ENCODE peak calls at places on chromosome 2, in ten cellular contexts. One of them, this sample, is unnamed.
A peak's percentile ranks its signal among the peaks of the same experiment; 100 is the strongest.

GRCh38 chr2:216713691-216714411 is 18.5 kb upstream of the IGFBP5 start:
- DNase-seq in cardiac muscle cell: peak; percentile 91
- DNase-seq in heart right ventricle: peak; percentile 71
- DNase-seq in astrocyte: peak; percentile 92
- DNase-seq in breast epithelium: no peak
- DNase-seq in PC-9: no peak
- DNase-seq in body of pancreas: no peak
- DNase-seq in hepatocyte: peak; percentile 64
- DNase-seq in GM23338: no peak
- DNase-seq in left ventricle myocardium inferior: peak; percentile 73
- DNase-seq in this sample: no peak

GRCh38 chr2:29799628-29800027 is 121.8 kb downstream of the ALK start:
- DNase-seq in cardiac muscle cell: no peak
- DNase-seq in heart right ventricle: no peak
- DNase-seq in astrocyte: no peak
- DNase-seq in breast epithelium: no peak
- DNase-seq in PC-9: no peak
- DNase-seq in body of pancreas: no peak
- DNase-seq in hepatocyte: no peak
- DNase-seq in GM23338: no peak
- DNase-seq in left ventricle myocardium inferior: no peak
- DNase-seq in this sample: no peak

GRCh38 chr2:175834472-175834871 is 167.6 kb downstream of the LNPK start:
- DNase-seq in cardiac muscle cell: no peak
- DNase-seq in heart right ventricle: no peak
- DNase-seq in astrocyte: no peak
- DNase-seq in breast epithelium: no peak
- DNase-seq in PC-9: no peak
- DNase-seq in body of pancreas: no peak
- DNase-seq in hepatocyte: no peak
- DNase-seq in GM23338: peak; percentile 37
- DNase-seq in left ventricle myocardium inferior: no peak
- DNase-seq in this sample: no peak

GRCh38 chr2:207148025-207148424 is 17.7 kb downstream of the KLF7 start:
- DNase-seq in cardiac muscle cell: peak; percentile 73
- DNase-seq in heart right ventricle: no peak
- DNase-seq in astrocyte: peak; percentile 85
- DNase-seq in breast epithelium: no peak
- DNase-seq in PC-9: no peak
- DNase-seq in body of pancreas: no peak
- DNase-seq in hepatocyte: no peak
- DNase-seq in GM23338: no peak
- DNase-seq in left ventricle myocardium inferior: no peak
- DNase-seq in this sample: no peak

GRCh38 chr2:233270951-233271350 is 19.5 kb downstream of the ATG16L1 start:
- DNase-seq in cardiac muscle cell: no peak
- DNase-seq in heart right ventricle: no peak
- DNase-seq in astrocyte: no peak
- DNase-seq in breast epithelium: no peak
- DNase-seq in PC-9: no peak
- DNase-seq in body of pancreas: no peak
- DNase-seq in hepatocyte: no peak
- DNase-seq in GM23338: no peak
- DNase-seq in left ventricle myocardium inferior: no peak
- DNase-seq in this sample: no peak

GRCh38 chr2:186276909-186277308 is 209.2 kb upstream of the ZC3H15 start:
- DNase-seq in cardiac muscle cell: no peak
- DNase-seq in heart right ventricle: no peak
- DNase-seq in astrocyte: no peak
- DNase-seq in breast epithelium: no peak
- DNase-seq in PC-9: no peak
- DNase-seq in body of pancreas: no peak
- DNase-seq in hepatocyte: no peak
- DNase-seq in GM23338: no peak
- DNase-seq in left ventricle myocardium inferior: no peak
- DNase-seq in this sample: no peak

GRCh38 chr2:238154570-238154969 is 4.2 kb upstream of the ERFE start:
- DNase-seq in cardiac muscle cell: no peak
- DNase-seq in heart right ventricle: peak; percentile 3
- DNase-seq in astrocyte: no peak
- DNase-seq in breast epithelium: no peak
- DNase-seq in PC-9: no peak
- DNase-seq in body of pancreas: no peak
- DNase-seq in hepatocyte: no peak
- DNase-seq in GM23338: no peak
- DNase-seq in left ventricle myocardium inferior: no peak
- DNase-seq in this sample: no peak

GRCh38 chr2:70443726-70444125 is 109.9 kb downstream of the TGFA start:
- DNase-seq in cardiac muscle cell: no peak
- DNase-seq in heart right ventricle: no peak
- DNase-seq in astrocyte: no peak
- DNase-seq in breast epithelium: no peak
- DNase-seq in PC-9: no peak
- DNase-seq in body of pancreas: no peak
- DNase-seq in hepatocyte: no peak
- DNase-seq in GM23338: no peak
- DNase-seq in left ventricle myocardium inferior: no peak
- DNase-seq in this sample: peak; percentile 18

GRCh38 chr2:42752299-42752698 is 11.6 kb downstream of the OXER1 start:
- DNase-seq in cardiac muscle cell: no peak
- DNase-seq in heart right ventricle: no peak
- DNase-seq in astrocyte: no peak
- DNase-seq in breast epithelium: no peak
- DNase-seq in PC-9: no peak
- DNase-seq in body of pancreas: no peak
- DNase-seq in hepatocyte: no peak
- DNase-seq in GM23338: no peak
- DNase-seq in left ventricle myocardium inferior: no peak
- DNase-seq in this sample: peak; percentile 42

GRCh38 chr2:162821176-162821575 is 17.4 kb downstream of the KCNH7 start:
- DNase-seq in cardiac muscle cell: no peak
- DNase-seq in heart right ventricle: no peak
- DNase-seq in astrocyte: peak; percentile 86
- DNase-seq in breast epithelium: no peak
- DNase-seq in PC-9: no peak
- DNase-seq in body of pancreas: no peak
- DNase-seq in hepatocyte: no peak
- DNase-seq in GM23338: no peak
- DNase-seq in left ventricle myocardium inferior: no peak
- DNase-seq in this sample: no peak

GRCh38 chr2:126776255-126776654 is 120.3 kb downstream of the GYPC start:
- DNase-seq in cardiac muscle cell: no peak
- DNase-seq in heart right ventricle: peak; percentile 30
- DNase-seq in astrocyte: no peak
- DNase-seq in breast epithelium: peak; percentile 48
- DNase-seq in PC-9: no peak
- DNase-seq in body of pancreas: no peak
- DNase-seq in hepatocyte: no peak
- DNase-seq in GM23338: no peak
- DNase-seq in left ventricle myocardium inferior: no peak
- DNase-seq in this sample: no peak
- TF ChIP-seq CTCF in cardiac muscle cell: no peak
- TF ChIP-seq CTCF in heart right ventricle: no peak
- TF ChIP-seq CTCF in astrocyte: no peak
- TF ChIP-seq CTCF in breast epithelium: no peak
- TF ChIP-seq CTCF in PC-9: no peak
- TF ChIP-seq CTCF in body of pancreas: no peak
- TF ChIP-seq CTCF in hepatocyte: no peak
- TF ChIP-seq CTCF in GM23338: no peak
- TF ChIP-seq CTCF in left ventricle myocardium inferior: no peak
- TF ChIP-seq CTCF in this sample: no peak

GRCh38 chr2:68152651-68153347 is 4.9 kb upstream of the PNO1 start:
- DNase-seq in cardiac muscle cell: no peak
- DNase-seq in heart right ventricle: no peak
- DNase-seq in astrocyte: no peak
- DNase-seq in breast epithelium: no peak
- DNase-seq in PC-9: no peak
- DNase-seq in body of pancreas: no peak
- DNase-seq in hepatocyte: no peak
- DNase-seq in GM23338: no peak
- DNase-seq in left ventricle myocardium inferior: no peak
- DNase-seq in this sample: no peak

GRCh38 chr2:68156419-68156818 is 1.3 kb upstream of the PNO1 start:
- DNase-seq in cardiac muscle cell: no peak
- DNase-seq in heart right ventricle: no peak
- DNase-seq in astrocyte: no peak
- DNase-seq in breast epithelium: no peak
- DNase-seq in PC-9: no peak
- DNase-seq in body of pancreas: no peak
- DNase-seq in hepatocyte: no peak
- DNase-seq in GM23338: no peak
- DNase-seq in left ventricle myocardium inferior: no peak
- DNase-seq in this sample: no peak

GRCh38 chr2:68155618-68156017 is 2.1 kb upstream of the PNO1 start:
- DNase-seq in cardiac muscle cell: no peak
- DNase-seq in heart right ventricle: no peak
- DNase-seq in astrocyte: no peak
- DNase-seq in breast epithelium: no peak
- DNase-seq in PC-9: no peak
- DNase-seq in body of pancreas: no peak
- DNase-seq in hepatocyte: no peak
- DNase-seq in GM23338: no peak
- DNase-seq in left ventricle myocardium inferior: no peak
- DNase-seq in this sample: no peak

GRCh38 chr2:68157002-68157401 is 686 bp upstream of the PNO1 start:
- DNase-seq in cardiac muscle cell: no peak
- DNase-seq in heart right ventricle: peak; percentile 42
- DNase-seq in astrocyte: no peak
- DNase-seq in breast epithelium: no peak
- DNase-seq in PC-9: no peak
- DNase-seq in body of pancreas: no peak
- DNase-seq in hepatocyte: no peak
- DNase-seq in GM23338: peak; percentile 77
- DNase-seq in left ventricle myocardium inferior: no peak
- DNase-seq in this sample: no peak

GRCh38 chr2:68151037-68151436 is 6.7 kb upstream of the PNO1 start:
- DNase-seq in cardiac muscle cell: peak; percentile 8
- DNase-seq in heart right ventricle: no peak
- DNase-seq in astrocyte: no peak
- DNase-seq in breast epithelium: no peak
- DNase-seq in PC-9: no peak
- DNase-seq in body of pancreas: no peak
- DNase-seq in hepatocyte: no peak
- DNase-seq in GM23338: no peak
- DNase-seq in left ventricle myocardium inferior: no peak
- DNase-seq in this sample: no peak
- H3K27ac ChIP-seq in cardiac muscle cell: no peak overlapping the region
- H3K27ac ChIP-seq in heart right ventricle: no peak overlapping the region
- H3K27ac ChIP-seq in astrocyte: no peak overlapping the region
- H3K27ac ChIP-seq in breast epithelium: no peak overlapping the region
- H3K27ac ChIP-seq in PC-9: no peak overlapping the region
- H3K27ac ChIP-seq in body of pancreas: no peak overlapping the region
- H3K27ac ChIP-seq in hepatocyte: no peak overlapping the region
- H3K27ac ChIP-seq in GM23338: no peak overlapping the region
- H3K27ac ChIP-seq in left ventricle myocardium inferior: peak overlapping the region; percentile 75
- H3K27ac ChIP-seq in this sample: no peak overlapping the region

GRCh38 chr2:99865217-99865569 is 277.2 kb downstream of the AFF3 start:
- DNase-seq in cardiac muscle cell: no peak
- DNase-seq in heart right ventricle: no peak
- DNase-seq in astrocyte: no peak
- DNase-seq in breast epithelium: no peak
- DNase-seq in PC-9: no peak
- DNase-seq in body of pancreas: no peak
- DNase-seq in hepatocyte: no peak
- DNase-seq in GM23338: no peak
- DNase-seq in left ventricle myocardium inferior: no peak
- DNase-seq in this sample: no peak

GRCh38 chr2:99864561-99865216 is 277.7 kb downstream of the AFF3 start:
- DNase-seq in cardiac muscle cell: peak; percentile 61
- DNase-seq in heart right ventricle: no peak
- DNase-seq in astrocyte: peak; percentile 55
- DNase-seq in breast epithelium: no peak
- DNase-seq in PC-9: no peak
- DNase-seq in body of pancreas: no peak
- DNase-seq in hepatocyte: no peak
- DNase-seq in GM23338: no peak
- DNase-seq in left ventricle myocardium inferior: no peak
- DNase-seq in this sample: no peak

GRCh38 chr2:99863914-99864273 is 278.5 kb downstream of the AFF3 start:
- DNase-seq in cardiac muscle cell: peak; percentile 9
- DNase-seq in heart right ventricle: no peak
- DNase-seq in astrocyte: peak; percentile 74
- DNase-seq in breast epithelium: no peak
- DNase-seq in PC-9: no peak
- DNase-seq in body of pancreas: no peak
- DNase-seq in hepatocyte: no peak
- DNase-seq in GM23338: no peak
- DNase-seq in left ventricle myocardium inferior: no peak
- DNase-seq in this sample: no peak

GRCh38 chr2:99867690-99868089 is 274.7 kb downstream of the AFF3 start:
- DNase-seq in cardiac muscle cell: peak; percentile 52
- DNase-seq in heart right ventricle: no peak
- DNase-seq in astrocyte: peak; percentile 77
- DNase-seq in breast epithelium: no peak
- DNase-seq in PC-9: no peak
- DNase-seq in body of pancreas: no peak
- DNase-seq in hepatocyte: no peak
- DNase-seq in GM23338: no peak
- DNase-seq in left ventricle myocardium inferior: no peak
- DNase-seq in this sample: no peak

GRCh38 chr2:99865818-99866676 is 276.3 kb downstream of the AFF3 start:
- DNase-seq in cardiac muscle cell: peak; percentile 14
- DNase-seq in heart right ventricle: no peak
- DNase-seq in astrocyte: peak; percentile 68
- DNase-seq in breast epithelium: no peak
- DNase-seq in PC-9: no peak
- DNase-seq in body of pancreas: no peak
- DNase-seq in hepatocyte: no peak
- DNase-seq in GM23338: no peak
- DNase-seq in left ventricle myocardium inferior: no peak
- DNase-seq in this sample: no peak
- H3K4me1 ChIP-seq in cardiac muscle cell: peaks cover 3% of the 10 kb centered on the region
- H3K4me1 ChIP-seq in heart right ventricle: peaks cover 34% of the 10 kb centered on the region
- H3K4me1 ChIP-seq in astrocyte: peaks cover 53% of the 10 kb centered on the region
- H3K4me1 ChIP-seq in breast epithelium: no peaks in the 10 kb centered on the region
- H3K4me1 ChIP-seq in PC-9: no peaks in the 10 kb centered on the region
- H3K4me1 ChIP-seq in body of pancreas: no peaks in the 10 kb centered on the region
- H3K4me1 ChIP-seq in hepatocyte: no peaks in the 10 kb centered on the region
- H3K4me1 ChIP-seq in GM23338: no peaks in the 10 kb centered on the region
- H3K4me1 ChIP-seq in left ventricle myocardium inferior: peaks cover 27% of the 10 kb centered on the region
- H3K4me1 ChIP-seq in this sample: peaks cover 12% of the 10 kb centered on the region

GRCh38 chr2:16303761-16304160 is 361.9 kb downstream of the CYRIA start:
- DNase-seq in cardiac muscle cell: no peak
- DNase-seq in heart right ventricle: no peak
- DNase-seq in astrocyte: no peak
- DNase-seq in breast epithelium: no peak
- DNase-seq in PC-9: no peak
- DNase-seq in body of pancreas: no peak
- DNase-seq in hepatocyte: no peak
- DNase-seq in GM23338: peak; percentile 39
- DNase-seq in left ventricle myocardium inferior: no peak
- DNase-seq in this sample: no peak
- TF ChIP-seq CTCF in cardiac muscle cell: no peak
- TF ChIP-seq CTCF in heart right ventricle: no peak
- TF ChIP-seq CTCF in astrocyte: no peak
- TF ChIP-seq CTCF in breast epithelium: no peak
- TF ChIP-seq CTCF in PC-9: no peak
- TF ChIP-seq CTCF in body of pancreas: no peak
- TF ChIP-seq CTCF in hepatocyte: no peak
- TF ChIP-seq CTCF in GM23338: no peak
- TF ChIP-seq CTCF in left ventricle myocardium inferior: no peak
- TF ChIP-seq CTCF in this sample: no peak

GRCh38 chr2:205683179-205683978 is 1.1 kb downstream of the NRP2 start:
- DNase-seq in cardiac muscle cell: peak; percentile 75
- DNase-seq in heart right ventricle: no peak
- DNase-seq in astrocyte: peak; percentile 61
- DNase-seq in breast epithelium: no peak
- DNase-seq in PC-9: no peak
- DNase-seq in body of pancreas: no peak
- DNase-seq in hepatocyte: no peak
- DNase-seq in GM23338: no peak
- DNase-seq in left ventricle myocardium inferior: no peak
- DNase-seq in this sample: no peak
- H3K27ac ChIP-seq in cardiac muscle cell: no peak overlapping the region
- H3K27ac ChIP-seq in heart right ventricle: no peak overlapping the region
- H3K27ac ChIP-seq in astrocyte: peak overlapping the region; percentile 79
- H3K27ac ChIP-seq in breast epithelium: peak overlapping the region; percentile 82
- H3K27ac ChIP-seq in PC-9: peak overlapping the region; percentile 41
- H3K27ac ChIP-seq in body of pancreas: no peak overlapping the region
- H3K27ac ChIP-seq in hepatocyte: peak overlapping the region; percentile 80
- H3K27ac ChIP-seq in GM23338: no peak overlapping the region
- H3K27ac ChIP-seq in left ventricle myocardium inferior: peak overlapping the region; percentile 84
- H3K27ac ChIP-seq in this sample: peak overlapping the region; percentile 34